ENCODE peak calls at places on chromosomes 4 and X, in six cellular contexts. M is activated naive CD4-positive, alpha-beta T cell treated with anti-CD3 and anti-CD28 coated beads, Interleukin-2, amount 50 U/mL, for 16 hours; Z is activated CD4-positive, alpha-beta T cell treated with anti-CD3 and anti-CD28 coated beads, Interleukin-2, amount 10 ng/mL, durations not matched to agents 7 days and 5 days; V is activated B cell treated with CpG ODN at 0.5 μM for 24 hours; L is GM04504; R is HEK293T. C is an unnamed sample.

GRCh38 chr4:577499-578450 is 1.7 kb upstream of the TMEM271 start:
- DNase-seq in Z (no peak), V (no peak), L (no peak), M (no peak), R (no peak), C (peak)

GRCh38 chrX:134375691-134376090 is 84.3 kb upstream of the HPRT1 start:
- DNase-seq in M (no peak), Z (no peak), V (no peak), R (no peak), L (no peak), C (no peak)

GRCh38 chr4:153418114-153418513 is 48.0 kb upstream of the TMEM131L start:
- DNase-seq in R (no peak), M (no peak), Z (no peak), V (no peak), L (no peak), C (no peak)

GRCh38 chrX:130109429-130110378 is 593 bp downstream of the ELF4 start:
- DNase-seq in V (peak), M (peak), L (no peak), R (no peak), Z (no peak), C (no peak)

GRCh38 chr4:185933078-185933581 is 121.1 kb upstream of the SORBS2 start:
- DNase-seq in R (no peak), M (no peak), V (no peak), Z (no peak), L (peak), C (no peak)

GRCh38 chrX:128754130-128754529 is 701.9 kb upstream of the ACTRT1 start:
- DNase-seq in V (no peak), L (no peak), Z (no peak), M (no peak), R (no peak), C (no peak)

GRCh38 chr4:40685300-40685699 is 55.6 kb upstream of the RBM47 start:
- DNase-seq in M (no peak), L (peak), V (no peak), R (no peak), Z (no peak), C (no peak)

GRCh38 chr4:159106636-159107035 is 3.8 kb downstream of the RAPGEF2 start:
- DNase-seq in R (no peak), V (no peak), Z (no peak), L (no peak), M (no peak), C (no peak)

GRCh38 chrX:118207831-118208453 is 91.3 kb upstream of the KLHL13 start:
- DNase-seq in Z (no peak), L (no peak), R (no peak), V (no peak), M (no peak), C (no peak)

GRCh38 chr4:137226900-137227299 is 305.4 kb downstream of the PCDH18 start:
- DNase-seq in V (no peak), L (no peak), R (peak), Z (no peak), M (no peak), C (no peak)

GRCh38 chr4:86653237-86653865 is 59.2 kb downstream of the PTPN13 start:
- DNase-seq in M (no peak), L (no peak), Z (peak), V (no peak), R (peak), C (no peak)

GRCh38 chrX:45801554-45801953 is 600.9 kb upstream of the DIPK2B start:
- DNase-seq in R (no peak), M (no peak), L (no peak), V (no peak), Z (no peak), C (peak)

GRCh38 chrX:9882669-9883446 is 84.3 kb upstream of the CLDN34 start:
- DNase-seq in V (no peak), L (no peak), Z (no peak), M (no peak), R (no peak), C (peak)

GRCh38 chrX:18448416-18448815 is 23.0 kb downstream of the CDKL5 start:
- DNase-seq in M (no peak), Z (no peak), L (no peak), R (no peak), V (no peak), C (no peak)

GRCh38 chrX:35890699-35891098 is 28.8 kb upstream of the CFAP47 start:
- DNase-seq in M (no peak), Z (peak), L (no peak), V (no peak), R (peak), C (peak)

GRCh38 chr4:6692806-6693205 is 872 bp upstream of the S100P start:
- DNase-seq in L (no peak), Z (no peak), M (no peak), R (no peak), V (no peak), C (no peak)

GRCh38 chr4:52290468-52290867 is 239.4 kb downstream of the SPATA18 start:
- DNase-seq in V (no peak), M (no peak), Z (no peak), L (no peak), R (no peak), C (no peak)

GRCh38 chr4:20176881-20177280 is 74.8 kb upstream of the SLIT2 start:
- DNase-seq in R (no peak), M (no peak), V (no peak), Z (no peak), L (no peak), C (no peak)

GRCh38 chr4:87118826-87119225 is 101.6 kb downstream of the KLHL8 start:
- DNase-seq in Z (no peak), L (no peak), R (no peak), V (no peak), M (no peak), C (no peak)

GRCh38 chr4:41323706-41324105 is 67.0 kb downstream of the UCHL1 start:
- DNase-seq in L (no peak), Z (no peak), R (no peak), M (no peak), V (no peak), C (no peak)

GRCh38 chr4:142544014-142544413 is 302.1 kb downstream of the INPP4B start:
- DNase-seq in R (no peak), Z (no peak), L (no peak), V (no peak), M (no peak), C (no peak)

GRCh38 chr4:138485498-138485897 is 243.3 kb upstream of the SLC7A11 start:
- DNase-seq in R (no peak), Z (no peak), V (no peak), L (no peak), M (no peak), C (no peak)

GRCh38 chr4:56512166-56512565 is 6.6 kb downstream of the ARL9 start:
- DNase-seq in M (no peak), V (no peak), L (no peak), R (no peak), Z (no peak), C (no peak)

GRCh38 chrX:45351478-45351877 is 150.8 kb upstream of the DIPK2B start:
- DNase-seq in L (peak), M (no peak), Z (no peak), V (no peak), R (no peak), C (no peak)

GRCh38 chr4:117957570-117957969 is 76.7 kb upstream of the NDST3 start:
- DNase-seq in L (no peak), V (no peak), M (no peak), R (no peak), Z (no peak), C (no peak)

GRCh38 chr4:2939383-2940243 is 23.6 kb downstream of the NOP14 start:
- DNase-seq in L (no peak), Z (peak), V (no peak), M (no peak), R (no peak), C (no peak)

GRCh38 chr4:184265566-184266351 is 48.1 kb upstream of the ENPP6 start:
- DNase-seq in Z (no peak), M (no peak), L (no peak), V (no peak), R (no peak), C (no peak)

GRCh38 chrX:13398073-13398823 is 78.4 kb upstream of the ATXN3L start:
- DNase-seq in M (no peak), L (peak), Z (no peak), V (no peak), R (no peak), C (no peak)

GRCh38 chrX:57368158-57368557 is 81.7 kb downstream of the FAAH2 start:
- DNase-seq in L (no peak), M (no peak), Z (no peak), R (no peak), V (no peak), C (no peak)

GRCh38 chr4:85700362-85700761 is 225.4 kb downstream of the ARHGAP24 start:
- DNase-seq in V (no peak), M (no peak), R (no peak), Z (no peak), L (no peak), C (no peak)

GRCh38 chrX:47854474-47854873 is 17.8 kb downstream of the ZNF81 start:
- DNase-seq in M (peak), Z (peak), L (no peak), R (no peak), V (no peak), C (peak)

GRCh38 chr4:150972592-150972991 is 42.5 kb downstream of the LRBA start:
- DNase-seq in R (no peak), V (no peak), M (no peak), Z (no peak), L (no peak), C (no peak)

GRCh38 chr4:124183926-124184325 is 528.6 kb downstream of the ANKRD50 start:
- DNase-seq in L (no peak), R (no peak), M (no peak), V (no peak), Z (no peak), C (no peak)

GRCh38 chrX:103063918-103064434 is at the start of gene BEX1:
- DNase-seq in R (no peak), L (no peak), M (peak), V (no peak), Z (peak), C (peak)